ENCODE peak calls at places on chromosomes 3 and 15, in seven cellular contexts. N is psoas muscle, R is astrocyte of the spinal cord, M is vagina, E is colonic mucosa, A is AG10803, F is thoracic aorta. Z is an unnamed sample.

GRCh38 chr15:96218623-96219465 is 111.7 kb upstream of the NR2F2 start:
- DNase-seq in N (no peak), R (no peak), M (no peak), E (no peak), A (peak; percentile 3), F (no peak), Z (no peak)

GRCh38 chr15:68230157-68231100 is 901 bp upstream of the CLN6 start:
- DNase-seq in N (no peak), R (no peak), M (peak; percentile 89), E (no peak), A (peak; percentile 15), F (no peak), Z (no peak)

GRCh38 chr3:171622126-171622525 is 161.9 kb upstream of the TNIK start:
- DNase-seq in N (no peak), R (no peak), M (no peak), E (no peak), A (no peak), F (no peak), Z (no peak)

GRCh38 chr3:71987828-71988227 is 202.9 kb upstream of the PROK2 start:
- DNase-seq in N (no peak), R (peak; percentile 59), M (no peak), E (no peak), A (peak; percentile 81), F (no peak), Z (peak; percentile 71)

GRCh38 chr3:16300881-16301359 is 35.9 kb downstream of the OXNAD1 start:
- DNase-seq in N (no peak), R (no peak), M (no peak), E (no peak), A (no peak), F (no peak), Z (no peak)

GRCh38 chr3:15636028-15636709 is 34.6 kb downstream of the BTD start:
- DNase-seq in N (peak; percentile 32), R (peak; percentile 92), M (no peak), E (no peak), A (peak; percentile 96), F (no peak), Z (peak; percentile 87)

GRCh38 chr3:86782271-86782670 is 208.7 kb downstream of the VGLL3 start:
- DNase-seq in N (no peak), R (peak; percentile 19), M (no peak), E (no peak), A (peak; percentile 76), F (no peak), Z (peak; percentile 33)

GRCh38 chr3:22269827-22270226 is 518.8 kb upstream of the ZNF385D start:
- DNase-seq in N (no peak), R (peak; percentile 56), M (no peak), E (no peak), A (peak; percentile 21), F (no peak), Z (no peak)

GRCh38 chr3:100047455-100048141 is 66.7 kb downstream of the FILIP1L start:
- DNase-seq in N (no peak), R (peak; percentile 92), M (no peak), E (peak; percentile 33), A (peak; percentile 85), F (no peak), Z (peak; percentile 80)

GRCh38 chr15:65949482-65949881 is 80.2 kb downstream of the RAB11A start:
- DNase-seq in N (no peak), R (no peak), M (no peak), E (no peak), A (no peak), F (no peak), Z (no peak)

DNA sequence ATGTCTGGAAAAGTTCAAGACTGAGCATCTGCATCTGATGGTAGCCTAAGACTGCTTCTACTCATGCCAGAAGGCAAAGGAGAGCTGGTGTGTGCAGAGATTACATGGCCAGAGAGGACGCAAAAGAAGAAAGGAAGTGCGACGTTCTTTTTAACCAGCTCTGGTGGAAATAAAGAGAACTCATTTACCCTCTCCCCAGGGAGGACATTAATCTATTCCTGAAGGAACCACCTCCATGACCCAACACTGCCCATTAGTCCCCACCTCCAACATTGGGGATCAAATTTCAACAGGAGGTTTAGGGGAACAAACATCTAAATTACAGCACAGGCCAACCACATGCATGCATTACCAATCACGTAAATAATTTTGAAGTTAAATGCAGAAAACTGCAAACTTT is 1.5 kb upstream of the NCK1 start:
- DNase-seq in N (no peak), R (peak; percentile 52), M (no peak), E (no peak), A (peak; percentile 33), F (no peak), Z (no peak)
- H3K4me3 ChIP-seq in N (peak overlapping the region; percentile 92), R (peak overlapping the region; percentile 82), M (peak overlapping the region; percentile 63), E (peak overlapping the region; percentile 93), A (peak overlapping the region; percentile 91), F (peak overlapping the region; percentile 71), Z (no peak overlapping the region)

DNA sequence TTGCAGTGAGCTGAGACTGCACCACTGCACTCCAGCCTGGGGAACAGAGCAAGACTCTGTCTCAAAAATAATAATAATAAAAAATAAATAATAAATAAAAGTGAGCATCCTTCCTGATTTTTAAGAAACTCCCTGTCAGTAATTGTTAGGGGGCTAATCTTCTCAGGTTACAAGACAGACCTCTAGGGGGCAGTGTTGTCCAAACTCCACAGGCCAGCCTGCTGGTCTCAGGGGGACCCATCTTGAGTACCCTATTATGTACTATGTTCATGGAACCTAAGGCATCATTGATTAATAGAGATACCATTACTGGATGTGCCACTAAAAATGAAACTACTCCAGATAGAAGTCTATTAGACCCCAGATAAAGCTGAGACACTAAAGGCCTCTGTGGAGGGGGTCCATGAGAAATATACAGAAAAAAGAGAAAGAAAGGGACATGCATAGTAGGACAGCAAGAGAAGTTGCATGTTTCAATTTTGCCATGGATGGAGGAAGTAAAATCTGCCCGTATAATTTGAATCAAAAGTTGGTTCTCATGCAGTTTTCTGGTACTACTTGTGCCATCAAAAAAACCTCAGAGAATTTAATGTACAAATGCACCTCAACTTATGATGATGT is 85.5 kb upstream of the CDV3 start:
- DNase-seq in N (no peak), R (no peak), M (peak; percentile 13), E (peak; percentile 74), A (no peak), F (no peak), Z (no peak)
- TF ChIP-seq CTCF in N (peak; percentile 39), R (peak; percentile 47), M (no peak), E (peak; percentile 76), A (peak; percentile 62), F (peak; percentile 56), Z (peak; percentile 62)

GRCh38 chr15:36797128-36797527 is 217.7 kb downstream of the CDIN1 start:
- DNase-seq in N (no peak), R (no peak), M (no peak), E (no peak), A (no peak), F (no peak), Z (no peak)
- H3K4me3 ChIP-seq in N (no peak overlapping the region), R (no peak overlapping the region), M (no peak overlapping the region), E (no peak overlapping the region), A (no peak overlapping the region), F (no peak overlapping the region), Z (no peak overlapping the region)

GRCh38 chr3:26118165-26118564 is 328.3 kb downstream of the OXSM start:
- DNase-seq in N (no peak), R (no peak), M (no peak), E (no peak), A (no peak), F (no peak), Z (no peak)
- TF ChIP-seq CTCF in N (peak; percentile 52), R (no peak), M (no peak), E (no peak), A (no peak), F (peak; percentile 13), Z (no peak)

Z was measured in AG09309.